ENCODE peak calls at places on chromosomes 12 and 14, in five cellular contexts. B, D, C, O and N are unnamed samples.

GRCh38 chr14:79332504-79333197 is 878.7 kb downstream of the DIO2 start:
- DNase-seq in B (no peak), D (no peak), C (no peak), O (no peak), N (no peak)

GRCh38 chr14:102591944-102592772 is at the start of gene RCOR1:
- DNase-seq in B (peak), D (peak), C (peak), O (peak), N (peak)

GRCh38 chr12:115998789-115999478 is 278.6 kb downstream of the MED13L start:
- DNase-seq in B (no peak), D (no peak), C (no peak), O (no peak), N (no peak)

GRCh38 chr14:91264151-91265150 is 19.9 kb upstream of the GPR68 start:
- DNase-seq in B (no peak), D (no peak), C (no peak), O (peak), N (peak)

GRCh38 chr14:104202259-104203070 is 64.1 kb downstream of the KIF26A start:
- DNase-seq in B (no peak), D (no peak), C (no peak), O (peak), N (no peak)

GRCh38 chr12:68367903-68368302 is 35.7 kb upstream of the MDM1 start:
- DNase-seq in B (no peak), D (no peak), C (no peak), O (no peak), N (no peak)

GRCh38 chr12:119819322-119819721 is 57.8 kb downstream of the CIT start:
- DNase-seq in B (no peak), D (no peak), C (no peak), O (no peak), N (no peak)

GRCh38 chr14:104768437-104769323 is 15.7 kb downstream of the SIVA1 start:
- DNase-seq in B (peak), D (peak), C (peak), O (peak), N (peak)

GRCh38 chr14:75279153-75279738 is 618 bp downstream of the FOS start:
- DNase-seq in B (peak), D (no peak), C (peak), O (peak), N (peak)

GRCh38 chr14:44030963-44031362 is 476.1 kb downstream of the FSCB start:
- DNase-seq in B (no peak), D (no peak), C (no peak), O (no peak), N (no peak)

GRCh38 chr12:57161491-57161890 is 14.1 kb upstream of the LRP1-AS start:
- DNase-seq in B (no peak), D (no peak), C (no peak), O (no peak), N (no peak)

GRCh38 chr12:75727577-75727976 is 216.2 kb upstream of the KRR1 start:
- DNase-seq in B (no peak), D (no peak), C (no peak), O (no peak), N (no peak)

GRCh38 chr12:132955094-132955932 is 793 bp downstream of the ZNF605 start:
- DNase-seq in B (peak), D (no peak), C (no peak), O (peak), N (no peak)

GRCh38 chr14:77064535-77065178 is 33.4 kb upstream of the CIPC start:
- DNase-seq in B (no peak), D (no peak), C (no peak), O (peak), N (no peak)

GRCh38 chr12:62713190-62713589 is 221.8 kb downstream of the PPM1H start:
- DNase-seq in B (no peak), D (no peak), C (no peak), O (no peak), N (no peak)

GRCh38 chr12:62716037-62716436 is 218.9 kb downstream of the PPM1H start:
- DNase-seq in B (no peak), D (no peak), C (no peak), O (no peak), N (no peak)

GRCh38 chr12:62713723-62714122 is 221.2 kb downstream of the PPM1H start:
- DNase-seq in B (no peak), D (no peak), C (no peak), O (no peak), N (no peak)

GRCh38 chr12:62715086-62715786 is 219.7 kb downstream of the PPM1H start:
- DNase-seq in B (no peak), D (no peak), C (no peak), O (no peak), N (no peak)

GRCh38 chr12:62714409-62715075 is 220.4 kb downstream of the PPM1H start:
- DNase-seq in B (no peak), D (no peak), C (no peak), O (no peak), N (no peak)
- H3K27ac ChIP-seq in B (no peak), D (no peak), C (peak), O (no peak), N (no peak)

DNA sequence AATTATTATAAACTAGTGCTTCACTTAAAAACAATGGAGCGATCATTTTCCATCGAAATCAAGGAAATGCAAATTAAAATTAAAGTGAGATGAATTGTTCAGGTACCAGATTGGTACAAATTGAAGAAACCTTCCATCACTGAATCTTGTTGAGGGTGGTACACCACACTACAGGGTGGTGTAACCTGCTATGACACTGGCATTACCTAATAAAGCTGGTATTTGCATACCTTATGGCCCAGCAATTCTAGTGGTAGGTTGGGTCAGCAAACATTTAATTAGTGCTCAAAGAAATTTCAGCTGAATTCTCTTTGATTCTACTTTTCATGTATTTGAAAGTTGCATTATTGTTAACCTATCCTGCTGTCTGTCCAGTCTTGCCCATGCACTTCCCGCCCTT is 9.2 kb downstream of the TIGAR start:
- DNase-seq in B (no peak), D (no peak), C (no peak), O (no peak), N (no peak)
- H3K27ac ChIP-seq in B (peak), D (no peak), C (no peak), O (no peak), N (no peak)

DNA sequence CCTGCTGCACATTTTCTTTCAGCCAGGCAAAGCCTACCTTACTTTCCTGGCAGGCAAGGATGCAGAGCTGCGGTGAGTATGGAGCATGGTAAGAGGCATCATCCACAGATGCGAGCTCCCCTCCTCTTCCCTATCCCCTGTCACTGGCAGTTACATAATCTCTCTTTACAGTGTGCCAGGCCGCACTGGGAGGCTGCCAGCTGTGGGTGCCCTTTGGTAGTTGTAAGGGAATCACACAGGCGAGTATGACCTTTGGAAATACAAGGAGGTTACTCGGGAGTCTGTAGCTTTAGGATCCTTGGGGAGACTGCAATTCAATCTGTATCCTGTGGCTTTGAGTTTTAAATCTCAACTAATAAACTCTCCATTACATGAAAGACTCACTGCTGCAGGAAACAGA is 132.5 kb downstream of the KTN1 start:
- DNase-seq in B (no peak), D (no peak), C (no peak), O (peak), N (no peak)
- H3K27ac ChIP-seq in B (no peak), D (no peak), C (no peak), O (no peak), N (no peak)

GRCh38 chr14:55381561-55381960 is 30.1 kb downstream of the ATG14 start:
- DNase-seq in B (no peak), D (no peak), C (no peak), O (no peak), N (no peak)

GRCh38 chr14:55382483-55382882 is 29.1 kb downstream of the ATG14 start:
- DNase-seq in B (no peak), D (no peak), C (no peak), O (no peak), N (no peak)

GRCh38 chr14:55383039-55383438 is 28.6 kb downstream of the ATG14 start:
- DNase-seq in B (no peak), D (no peak), C (peak), O (no peak), N (no peak)

GRCh38 chr14:55384536-55384935 is 27.1 kb downstream of the ATG14 start:
- DNase-seq in B (no peak), D (no peak), C (no peak), O (no peak), N (no peak)

DNA sequence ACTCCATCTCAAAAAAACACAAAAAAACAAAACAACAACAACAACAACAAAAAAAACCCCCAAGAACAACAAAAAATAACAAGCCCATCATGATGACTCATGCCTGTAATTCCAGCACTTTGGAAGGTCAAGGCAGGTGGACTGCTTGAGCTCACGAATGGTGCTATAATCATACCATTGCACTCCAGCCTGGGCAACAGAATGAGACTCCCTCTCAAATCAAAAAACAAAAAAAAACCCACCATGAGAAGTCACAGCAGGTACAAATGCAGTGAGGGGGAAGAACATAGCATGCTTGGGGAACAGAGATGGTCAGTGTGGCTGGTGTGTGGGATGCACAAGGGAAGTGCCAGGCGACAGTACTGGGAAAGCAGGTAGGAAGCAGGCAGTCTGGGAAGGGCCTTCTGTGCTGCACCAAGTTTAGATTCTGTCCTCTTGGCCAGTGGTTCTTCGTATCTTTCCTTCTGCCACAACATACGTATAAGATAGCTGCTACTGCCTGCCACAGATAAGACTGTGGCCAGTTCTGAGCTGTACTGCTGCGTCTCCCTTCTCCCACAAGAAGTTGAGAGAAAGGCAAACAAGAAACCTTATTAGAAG is 28.0 kb downstream of the ATG14 start:
- DNase-seq in B (no peak), D (no peak), C (no peak), O (no peak), N (no peak)
- H3K27ac ChIP-seq in B (no peak), D (no peak), C (peak), O (no peak), N (peak)

GRCh38 chr14:99792551-99793212 is 531 bp upstream of the EML1 start:
- DNase-seq in B (no peak), D (no peak), C (peak), O (no peak), N (no peak)

GRCh38 chr14:99793213-99794155 is at the start of gene EML1:
- DNase-seq in B (peak), D (peak), C (peak), O (peak), N (peak)

GRCh38 chr14:99791476-99792283 is 1.5 kb upstream of the EML1 start:
- DNase-seq in B (no peak), D (no peak), C (no peak), O (no peak), N (no peak)

GRCh38 chr14:99795046-99795445 is 1.8 kb downstream of the EML1 start:
- DNase-seq in B (no peak), D (no peak), C (no peak), O (no peak), N (no peak)

DNA sequence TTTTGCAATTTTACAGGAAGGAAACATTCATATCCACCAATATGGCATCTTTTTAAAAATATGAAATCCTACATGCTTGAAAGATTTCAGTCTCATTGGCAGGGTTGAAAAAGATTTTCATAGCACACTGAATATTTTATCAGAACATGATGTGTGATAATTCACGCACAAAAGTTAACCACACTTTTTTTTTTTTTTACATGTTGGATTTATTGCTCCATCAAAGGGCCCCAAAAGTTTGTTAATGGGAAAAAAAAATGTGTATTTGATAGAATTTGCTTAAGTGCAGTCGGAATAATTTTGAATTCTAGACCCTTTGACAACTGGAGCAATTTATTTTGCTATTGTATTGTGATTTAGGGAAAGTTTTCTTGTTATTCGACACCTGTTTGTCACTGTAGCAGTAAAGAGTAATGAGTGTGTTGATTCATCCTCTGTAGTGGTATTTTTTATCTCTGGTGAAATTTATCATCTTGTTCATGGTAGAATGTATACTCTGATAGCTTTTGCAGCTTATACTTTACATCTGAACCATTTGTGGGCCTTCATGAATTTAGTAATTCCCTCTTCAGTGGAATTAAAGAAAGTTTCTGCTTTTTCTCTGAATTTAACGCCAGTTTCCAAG is 1.1 kb downstream of the EML1 start:
- DNase-seq in B (no peak), D (no peak), C (no peak), O (no peak), N (no peak)
- H3K27ac ChIP-seq in B (no peak), D (no peak), C (peak), O (no peak), N (no peak)

GRCh38 chr14:47720281-47720680 is 44.9 kb upstream of the MDGA2 start:
- DNase-seq in B (no peak), D (no peak), C (no peak), O (no peak), N (no peak)

GRCh38 chr14:47710581-47710980 is 35.2 kb upstream of the MDGA2 start:
- DNase-seq in B (no peak), D (no peak), C (no peak), O (no peak), N (no peak)

GRCh38 chr14:47715330-47715729 is 39.9 kb upstream of the MDGA2 start:
- DNase-seq in B (no peak), D (no peak), C (no peak), O (no peak), N (no peak)
- H3K27ac ChIP-seq in B (no peak), D (no peak), C (no peak), O (no peak), N (no peak)

GRCh38 chr14:53355581-53356112 is 202.5 kb upstream of the DDHD1 start:
- DNase-seq in B (no peak), D (no peak), C (no peak), O (no peak), N (no peak)

GRCh38 chr14:53358166-53358565 is 205.0 kb upstream of the DDHD1 start:
- DNase-seq in B (no peak), D (no peak), C (no peak), O (no peak), N (no peak)

GRCh38 chr14:53356361-53357150 is 203.4 kb upstream of the DDHD1 start:
- DNase-seq in B (no peak), D (no peak), C (no peak), O (no peak), N (no peak)

GRCh38 chr14:53354331-53354730 is 201.2 kb upstream of the DDHD1 start:
- DNase-seq in B (no peak), D (no peak), C (no peak), O (no peak), N (no peak)
- H3K27ac ChIP-seq in B (no peak), D (no peak), C (no peak), O (no peak), N (no peak)